ENCODE peak calls at places on chromosome 12, in six cellular contexts. Q is naive thymus-derived CD4-positive, alpha-beta T cell; I is dorsolateral prefrontal cortex; G is sigmoid colon; E is ovary; P is keratinocyte. X is an unnamed sample.

GRCh38 chr12:102483466-102483865 is 3.1 kb upstream of the IGF1 start:
- DNase-seq in I (no peak), Q (no peak), P (no peak), E (no peak), G (no peak), X (no peak)

GRCh38 chr12:111826982-111827381 is 15.0 kb upstream of the MAPKAPK5 start:
- DNase-seq in Q (no peak), E (no peak), P (no peak), I (no peak), G (no peak), X (no peak)

GRCh38 chr12:114958538-114958937 is 274.6 kb upstream of the TBX3 start:
- DNase-seq in E (no peak), P (no peak), Q (no peak), G (no peak), I (no peak), X (no peak)

GRCh38 chr12:69657376-69658137 is 41.5 kb downstream of the BEST3 start:
- DNase-seq in G (no peak), I (no peak), P (no peak), Q (no peak), E (no peak), X (no peak)

GRCh38 chr12:84840356-84840755 is 72.2 kb downstream of the SLC6A15 start:
- DNase-seq in P (no peak), G (no peak), Q (no peak), I (no peak), E (no peak), X (no peak)

GRCh38 chr12:50351120-50352043 is 45.0 kb downstream of the FAM186A start:
- DNase-seq in Q (no peak), G (no peak), E (no peak), P (no peak), I (no peak), X (no peak)

GRCh38 chr12:83904175-83904574 is 1008.4 kb downstream of the SLC6A15 start:
- DNase-seq in Q (no peak), E (no peak), G (no peak), P (no peak), I (no peak), X (no peak)

GRCh38 chr12:28027947-28028724 is 55.6 kb upstream of the PTHLH start:
- DNase-seq in G (no peak), P (no peak), Q (no peak), E (no peak), I (no peak), X (no peak)

GRCh38 chr12:78183854-78184253 is 353.2 kb downstream of the NAV3 start:
- DNase-seq in I (no peak), G (no peak), E (no peak), Q (no peak), P (no peak), X (no peak)

GRCh38 chr12:12194206-12194605 is 72.6 kb downstream of the LRP6 start:
- DNase-seq in P (no peak), G (no peak), E (no peak), Q (no peak), I (no peak), X (no peak)

GRCh38 chr12:104671407-104672095 is 214.8 kb downstream of the CHST11 start:
- DNase-seq in G (peak; percentile 92), P (peak; percentile 35), I (no peak), Q (peak; percentile 80), E (peak; percentile 26), X (peak; percentile 80)

GRCh38 chr12:110743571-110744093 is 941 bp upstream of the PPP1CC start:
- DNase-seq in P (no peak), I (peak; percentile 49), Q (no peak), E (peak; percentile 26), G (peak; percentile 79), X (peak; percentile 73)

GRCh38 chr12:88227263-88227662 is 85.2 kb downstream of the TMTC3 start:
- DNase-seq in I (no peak), G (no peak), Q (no peak), P (no peak), E (no peak), X (no peak)

DNA sequence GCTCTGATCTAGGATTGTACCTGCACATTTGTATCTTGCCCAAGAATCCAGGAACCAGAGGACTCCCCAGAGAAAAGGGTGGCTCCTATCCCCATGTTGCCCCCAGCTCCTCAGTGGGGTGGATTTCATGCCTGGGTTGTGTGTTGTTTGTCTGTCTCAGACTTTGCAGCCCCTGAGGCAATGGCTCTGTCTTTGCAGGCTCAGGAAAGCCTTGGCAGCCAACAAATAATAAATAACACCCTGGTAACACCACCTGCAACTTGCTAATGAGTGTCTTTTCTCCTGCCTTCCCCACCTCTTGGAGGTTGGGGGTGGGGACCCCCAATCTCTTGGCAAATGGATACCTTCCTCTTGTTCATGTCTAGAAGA is 65.2 kb upstream of the CISTR start:
- DNase-seq in E (no peak), G (no peak), P (no peak), I (no peak), Q (no peak), X (no peak)
- H3K27me3 ChIP-seq in E (no peaks in the 10 kb centered on the region), G (peaks cover 13% of the 10 kb centered on the region), P (no peaks in the 10 kb centered on the region), I (no peaks in the 10 kb centered on the region), Q (no peaks in the 10 kb centered on the region), X (no peaks in the 10 kb centered on the region)

GRCh38 chr12:2642896-2643425 is 151.8 kb upstream of the FKBP4 start:
- DNase-seq in P (no peak), E (no peak), I (no peak), Q (no peak), G (peak; percentile 46), X (no peak)
- H3K27me3 ChIP-seq in P (peaks cover 7% of the 10 kb centered on the region), E (no peaks in the 10 kb centered on the region), I (no peaks in the 10 kb centered on the region), Q (no peaks in the 10 kb centered on the region), G (no peaks in the 10 kb centered on the region), X (no peaks in the 10 kb centered on the region)

GRCh38 chr12:55034218-55034617 is 14.4 kb downstream of the NEUROD4 start:
- DNase-seq in Q (no peak), G (no peak), I (no peak), E (no peak), P (no peak), X (no peak)

GRCh38 chr12:55041651-55042050 is 21.9 kb downstream of the NEUROD4 start:
- DNase-seq in E (no peak), I (no peak), G (no peak), P (no peak), Q (no peak), X (no peak)

GRCh38 chr12:55036326-55036725 is 16.6 kb downstream of the NEUROD4 start:
- DNase-seq in I (no peak), Q (no peak), P (no peak), E (no peak), G (no peak), X (no peak)

GRCh38 chr12:55039761-55040160 is 20.0 kb downstream of the NEUROD4 start:
- DNase-seq in G (no peak), P (no peak), I (no peak), Q (no peak), E (no peak), X (no peak)

DNA sequence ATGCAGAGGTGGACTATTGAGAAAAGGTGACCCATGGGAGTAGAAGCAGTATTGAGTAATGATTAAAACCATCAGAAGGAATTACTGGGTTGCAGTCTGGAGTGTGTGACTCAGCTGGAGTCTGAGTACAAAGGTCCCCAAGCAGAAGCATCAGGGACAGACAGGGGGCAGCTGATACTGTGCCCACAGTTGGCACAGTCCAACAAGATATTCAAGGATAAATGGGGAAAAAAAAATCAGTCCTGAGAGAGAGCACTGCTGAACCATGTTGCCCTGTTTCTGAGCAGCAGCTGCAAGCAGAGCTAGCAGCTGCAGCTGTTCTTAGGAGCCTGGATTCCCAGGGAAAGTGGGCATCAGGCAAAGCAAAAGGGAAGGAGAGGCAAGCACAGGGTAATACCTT is 17.6 kb downstream of the NEUROD4 start:
- DNase-seq in Q (no peak), I (no peak), G (no peak), P (no peak), E (no peak), X (no peak)
- H3K27me3 ChIP-seq in Q (no peaks in the 10 kb centered on the region), I (no peaks in the 10 kb centered on the region), G (no peaks in the 10 kb centered on the region), P (peaks cover 7% of the 10 kb centered on the region), E (no peaks in the 10 kb centered on the region), X (no peaks in the 10 kb centered on the region)

GRCh38 chr12:93417967-93418480 is 23.7 kb downstream of the UBE2N start:
- DNase-seq in I (no peak), G (no peak), P (no peak), E (no peak), Q (no peak), X (no peak)

GRCh38 chr12:93426406-93426805 is 15.3 kb downstream of the UBE2N start:
- DNase-seq in I (no peak), G (no peak), E (no peak), P (no peak), Q (no peak), X (no peak)

GRCh38 chr12:93425736-93426363 is 15.9 kb downstream of the UBE2N start:
- DNase-seq in G (no peak), E (no peak), I (no peak), P (no peak), Q (no peak), X (no peak)

GRCh38 chr12:93419388-93420034 is 22.2 kb downstream of the UBE2N start:
- DNase-seq in Q (no peak), E (no peak), G (no peak), P (no peak), I (no peak), X (no peak)

GRCh38 chr12:93422050-93422449 is 19.7 kb downstream of the UBE2N start:
- DNase-seq in Q (no peak), E (no peak), I (no peak), G (no peak), P (no peak), X (no peak)
- H3K27me3 ChIP-seq in Q (no peaks in the 10 kb centered on the region), E (no peaks in the 10 kb centered on the region), I (no peaks in the 10 kb centered on the region), G (no peaks in the 10 kb centered on the region), P (no peaks in the 10 kb centered on the region), X (no peaks in the 10 kb centered on the region)

GRCh38 chr12:54592316-54592715 is 3.9 kb upstream of the PPP1R1A start:
- DNase-seq in Q (no peak), E (no peak), I (no peak), P (no peak), G (no peak), X (no peak)
- H3K27me3 ChIP-seq in Q (peaks cover 6% of the 10 kb centered on the region), E (no peaks in the 10 kb centered on the region), I (no peaks in the 10 kb centered on the region), P (peaks cover 37% of the 10 kb centered on the region), G (no peaks in the 10 kb centered on the region), X (no peaks in the 10 kb centered on the region)

GRCh38 chr12:107843351-107844311 is 69.1 kb downstream of the ASCL4 start:
- DNase-seq in P (no peak), I (no peak), E (no peak), G (no peak), Q (no peak), X (no peak)
- H3K27me3 ChIP-seq in P (peaks cover 43% of the 10 kb centered on the region), I (peaks cover 18% of the 10 kb centered on the region), E (no peaks in the 10 kb centered on the region), G (peaks cover 39% of the 10 kb centered on the region), Q (peaks cover 15% of the 10 kb centered on the region), X (peaks cover 13% of the 10 kb centered on the region)

GRCh38 chr12:62297321-62297720 is 37.1 kb downstream of the USP15 start:
- DNase-seq in E (no peak), I (no peak), G (no peak), Q (no peak), P (no peak), X (no peak)
- H3K27me3 ChIP-seq in E (no peaks in the 10 kb centered on the region), I (no peaks in the 10 kb centered on the region), G (no peaks in the 10 kb centered on the region), Q (no peaks in the 10 kb centered on the region), P (no peaks in the 10 kb centered on the region), X (no peaks in the 10 kb centered on the region)